ENCODE peak calls at places on chromosome 7, in five cellular contexts. One of them, this sample, is unnamed.

GRCh38 chr7:25967278-25968204 is 184.5 kb upstream of the NFE2L3 start:
- DNase-seq in SJSA1: no peak
- DNase-seq in trophoblast cell: no peak
- DNase-seq in HCT116: no peak
- DNase-seq in AG04450: no peak
- DNase-seq in this sample: no peak

GRCh38 chr7:105713488-105714465 is 132.5 kb upstream of the EFCAB10 start:
- DNase-seq in trophoblast cell: peak; percentile 33
- DNase-seq in HCT116: no peak
- DNase-seq in SJSA1: no peak
- DNase-seq in AG04450: no peak
- DNase-seq in this sample: no peak

GRCh38 chr7:94375713-94376112 is 19.0 kb upstream of the COL1A2 start:
- DNase-seq in HCT116: no peak
- DNase-seq in AG04450: peak; percentile 94
- DNase-seq in SJSA1: peak; percentile 95
- DNase-seq in trophoblast cell: no peak
- DNase-seq in this sample: no peak

GRCh38 chr7:51046482-51046881 is 263.8 kb upstream of the GRB10 start:
- DNase-seq in trophoblast cell: no peak
- DNase-seq in AG04450: no peak
- DNase-seq in SJSA1: no peak
- DNase-seq in HCT116: no peak
- DNase-seq in this sample: no peak

GRCh38 chr7:27277628-27278027 is 35.0 kb downstream of the EVX1 start:
- DNase-seq in AG04450: no peak
- DNase-seq in trophoblast cell: no peak
- DNase-seq in HCT116: peak; percentile 29
- DNase-seq in SJSA1: no peak
- DNase-seq in this sample: peak; percentile 60

GRCh38 chr7:80135306-80136104 is 874 bp downstream of the GNAI1 start:
- DNase-seq in AG04450: no peak
- DNase-seq in trophoblast cell: no peak
- DNase-seq in SJSA1: peak; percentile 66
- DNase-seq in HCT116: no peak
- DNase-seq in this sample: no peak

GRCh38 chr7:27593226-27593625 is 69.5 kb downstream of the HIBADH start:
- DNase-seq in AG04450: no peak
- DNase-seq in trophoblast cell: no peak
- DNase-seq in SJSA1: no peak
- DNase-seq in HCT116: no peak
- DNase-seq in this sample: no peak

GRCh38 chr7:28784166-28784870 is 173.8 kb downstream of the TRIL start:
- DNase-seq in AG04450: no peak
- DNase-seq in trophoblast cell: no peak
- DNase-seq in HCT116: no peak
- DNase-seq in SJSA1: no peak
- DNase-seq in this sample: no peak

GRCh38 chr7:51123322-51124021 is 193.1 kb downstream of the COBL start:
- DNase-seq in trophoblast cell: peak; percentile 89
- DNase-seq in AG04450: peak; percentile 38
- DNase-seq in SJSA1: no peak
- DNase-seq in HCT116: peak; percentile 26
- DNase-seq in this sample: peak; percentile 95

GRCh38 chr7:27163776-27164380 is 1.5 kb downstream of the HOXA9 start:
- DNase-seq in AG04450: no peak
- DNase-seq in trophoblast cell: no peak
- DNase-seq in HCT116: no peak
- DNase-seq in SJSA1: peak; percentile 11
- DNase-seq in this sample: no peak

GRCh38 chr7:143882020-143882610 is 19.9 kb downstream of the TCAF1 start:
- DNase-seq in trophoblast cell: no peak
- DNase-seq in SJSA1: no peak
- DNase-seq in HCT116: no peak
- DNase-seq in AG04450: no peak
- DNase-seq in this sample: no peak

GRCh38 chr7:15424468-15424867 is 137.3 kb downstream of the AGMO start:
- DNase-seq in trophoblast cell: no peak
- DNase-seq in HCT116: no peak
- DNase-seq in SJSA1: no peak
- DNase-seq in AG04450: no peak
- DNase-seq in this sample: no peak

GRCh38 chr7:1846331-1847065 is 176.4 kb downstream of the ELFN1 start:
- DNase-seq in trophoblast cell: no peak
- DNase-seq in AG04450: no peak
- DNase-seq in SJSA1: no peak
- DNase-seq in HCT116: no peak
- DNase-seq in this sample: no peak

DNA sequence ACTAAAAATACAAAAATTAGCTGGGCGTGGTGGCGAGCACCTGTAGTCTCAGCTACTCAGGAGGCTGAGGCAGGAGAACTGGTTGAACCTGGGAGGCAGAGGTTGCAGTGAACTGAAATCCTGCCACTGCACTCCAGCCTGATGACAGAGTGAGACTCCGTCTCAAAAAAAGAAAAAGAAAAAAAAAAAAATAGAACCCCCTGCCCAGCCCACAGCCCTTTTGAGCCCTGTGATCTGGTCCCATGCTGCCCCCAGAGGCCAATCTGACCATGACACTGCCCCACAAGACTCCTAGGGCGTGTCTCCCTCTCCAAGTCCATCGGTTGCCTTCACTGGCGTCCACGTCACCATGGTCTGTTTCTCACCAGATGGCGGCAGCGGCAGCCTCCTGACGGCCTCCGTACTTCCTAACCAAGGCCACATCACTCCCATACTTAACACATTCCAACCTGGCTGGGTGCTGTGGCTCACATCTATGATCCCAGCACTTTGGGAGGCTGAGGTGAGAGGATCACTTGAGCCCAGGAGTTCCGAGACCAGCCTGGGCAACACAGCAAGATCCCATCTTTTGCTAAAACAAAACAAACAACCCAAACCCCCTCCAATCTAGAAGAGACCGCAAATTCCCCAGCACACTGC is 18.0 kb downstream of the STX1A start:
- DNase-seq in trophoblast cell: peak; percentile 92
- DNase-seq in HCT116: peak; percentile 68
- DNase-seq in SJSA1: peak; percentile 45
- DNase-seq in AG04450: no peak
- DNase-seq in this sample: no peak
- H3K27ac ChIP-seq in trophoblast cell: no peak overlapping the region
- H3K27ac ChIP-seq in HCT116: peak overlapping the region; percentile 27
- H3K27ac ChIP-seq in SJSA1: no peak overlapping the region
- H3K27ac ChIP-seq in AG04450: no peak overlapping the region
- H3K27ac ChIP-seq in this sample: no peak overlapping the region

DNA sequence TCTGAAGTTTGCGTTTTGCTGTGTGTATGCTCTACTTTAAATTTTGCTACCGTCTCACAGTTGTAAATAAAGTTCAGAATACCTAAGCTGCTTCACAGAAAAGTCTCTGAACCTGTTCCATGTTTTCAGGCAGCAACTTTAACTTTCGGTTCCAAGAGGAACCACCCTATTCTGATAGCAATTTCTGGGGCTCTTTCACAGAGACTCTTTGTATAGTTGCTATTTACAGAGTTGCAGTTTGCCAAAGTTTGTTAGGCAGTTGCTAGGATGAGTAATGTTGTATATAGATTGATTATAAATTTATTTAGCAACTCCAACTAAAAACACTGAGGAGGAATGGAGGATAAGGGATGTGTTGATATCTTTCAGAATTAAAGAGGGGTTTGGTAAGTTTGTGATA is 5.8 kb downstream of the FAM221A start:
- DNase-seq in trophoblast cell: no peak
- DNase-seq in AG04450: no peak
- DNase-seq in HCT116: no peak
- DNase-seq in SJSA1: no peak
- DNase-seq in this sample: no peak
- H3K27ac ChIP-seq in trophoblast cell: no peak overlapping the region
- H3K27ac ChIP-seq in AG04450: no peak overlapping the region
- H3K27ac ChIP-seq in HCT116: no peak overlapping the region
- H3K27ac ChIP-seq in SJSA1: no peak overlapping the region
- H3K27ac ChIP-seq in this sample: no peak overlapping the region

GRCh38 chr7:4083513-4083912 is 598.6 kb upstream of the FOXK1 start:
- DNase-seq in SJSA1: no peak
- DNase-seq in trophoblast cell: no peak
- DNase-seq in AG04450: no peak
- DNase-seq in HCT116: no peak
- DNase-seq in this sample: no peak
- H3K27ac ChIP-seq in SJSA1: no peak overlapping the region
- H3K27ac ChIP-seq in trophoblast cell: no peak overlapping the region
- H3K27ac ChIP-seq in AG04450: no peak overlapping the region
- H3K27ac ChIP-seq in HCT116: no peak overlapping the region
- H3K27ac ChIP-seq in this sample: no peak overlapping the region

DNA sequence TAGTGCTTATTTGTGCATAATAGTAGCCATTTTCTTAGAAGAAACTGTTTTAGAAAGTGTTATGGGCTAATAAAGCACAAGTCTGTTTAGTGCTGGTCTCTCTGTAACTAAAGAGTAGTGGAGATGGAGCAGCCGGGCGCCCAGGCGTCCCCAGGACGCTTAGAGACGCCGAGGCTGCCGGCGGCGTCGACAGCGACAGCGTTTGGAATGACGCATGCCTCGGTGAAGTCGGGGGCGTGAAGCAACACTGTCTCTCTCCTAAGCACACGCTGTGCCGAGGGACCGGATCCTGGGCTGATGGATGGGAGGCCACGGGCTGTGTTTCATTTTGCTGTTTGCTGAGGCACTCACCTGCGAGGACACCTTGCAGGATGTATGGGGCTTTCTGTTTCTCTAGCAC is 588.6 kb upstream of the FOXK1 start:
- DNase-seq in HCT116: no peak
- DNase-seq in AG04450: no peak
- DNase-seq in SJSA1: no peak
- DNase-seq in trophoblast cell: peak; percentile 9
- DNase-seq in this sample: no peak
- H3K27ac ChIP-seq in HCT116: no peak overlapping the region
- H3K27ac ChIP-seq in AG04450: no peak overlapping the region
- H3K27ac ChIP-seq in SJSA1: no peak overlapping the region
- H3K27ac ChIP-seq in trophoblast cell: no peak overlapping the region
- H3K27ac ChIP-seq in this sample: no peak overlapping the region

DNA sequence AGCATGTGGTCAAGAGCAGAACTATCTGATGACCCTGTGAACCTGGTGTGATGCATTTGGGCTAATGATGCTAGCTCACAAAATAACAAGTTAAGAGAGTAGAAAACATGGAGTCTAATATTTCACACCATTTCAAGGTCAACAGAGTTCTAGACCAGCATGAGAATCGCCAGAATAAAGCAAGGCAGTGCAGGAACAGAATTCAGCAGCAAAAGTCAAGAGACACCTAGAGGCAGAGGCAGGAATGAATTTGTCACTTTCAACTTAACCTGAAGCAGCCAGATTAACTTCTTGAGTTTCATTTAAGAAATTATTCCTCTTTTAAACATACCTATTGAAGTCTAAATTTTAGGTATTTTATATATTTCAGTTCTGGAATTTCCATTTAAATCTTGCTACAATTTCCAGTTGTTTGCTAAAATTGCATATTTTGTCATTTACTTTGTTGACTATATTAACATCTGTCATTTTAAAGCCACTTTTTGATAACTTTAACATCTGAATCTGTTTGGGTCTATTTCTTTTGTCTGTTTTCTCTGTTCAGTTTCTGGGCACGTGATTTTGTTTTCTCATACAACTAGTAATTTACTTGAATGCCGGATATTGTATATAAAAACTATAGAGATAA is 44.2 kb upstream of the PRSS58 start:
- DNase-seq in trophoblast cell: no peak
- DNase-seq in SJSA1: no peak
- DNase-seq in AG04450: no peak
- DNase-seq in HCT116: peak; percentile 22
- DNase-seq in this sample: no peak
- H3K27ac ChIP-seq in trophoblast cell: no peak overlapping the region
- H3K27ac ChIP-seq in SJSA1: no peak overlapping the region
- H3K27ac ChIP-seq in AG04450: no peak overlapping the region
- H3K27ac ChIP-seq in HCT116: no peak overlapping the region
- H3K27ac ChIP-seq in this sample: no peak overlapping the region

DNA sequence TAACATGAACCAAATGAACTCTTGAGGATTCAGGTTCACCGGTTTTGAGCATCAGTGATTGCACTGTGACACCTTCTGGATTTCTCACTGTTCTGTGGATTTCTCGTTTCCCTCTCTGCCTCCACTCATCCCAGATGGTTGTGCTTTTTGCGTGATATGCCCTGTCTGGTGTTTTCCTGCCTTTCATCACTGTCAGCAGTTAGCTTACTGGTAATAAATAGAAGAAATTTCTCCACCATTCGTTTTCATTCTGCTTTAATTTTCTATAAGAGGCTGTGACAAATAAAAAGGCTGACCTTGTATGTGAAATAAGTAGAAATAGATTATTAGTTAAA is 16.2 kb downstream of the BPGM start:
- DNase-seq in AG04450: no peak
- DNase-seq in trophoblast cell: no peak
- DNase-seq in SJSA1: no peak
- DNase-seq in HCT116: no peak
- DNase-seq in this sample: no peak
- H3K27ac ChIP-seq in AG04450: peak overlapping the region; percentile 76
- H3K27ac ChIP-seq in trophoblast cell: no peak overlapping the region
- H3K27ac ChIP-seq in SJSA1: peak overlapping the region; percentile 93
- H3K27ac ChIP-seq in HCT116: no peak overlapping the region
- H3K27ac ChIP-seq in this sample: peak overlapping the region; percentile 76

DNA sequence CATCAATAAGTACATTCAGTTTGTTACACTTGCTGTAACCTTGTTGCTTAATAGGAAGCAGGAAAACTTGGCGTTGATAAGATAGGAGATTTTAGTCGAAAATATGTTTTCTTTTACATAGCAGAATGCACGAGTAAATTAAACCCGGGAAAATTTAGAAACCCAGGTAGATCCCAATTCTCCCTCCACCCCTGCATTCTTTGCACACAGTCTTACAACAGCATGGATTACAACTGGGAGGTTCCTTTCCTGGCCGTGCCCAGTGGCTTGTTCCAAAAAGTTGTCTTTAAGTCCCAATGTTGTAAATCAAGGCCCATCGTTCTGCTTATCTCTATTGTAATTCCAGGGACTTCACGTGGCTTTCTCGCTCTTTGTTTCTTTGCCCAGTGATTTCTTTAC is 1.1 kb upstream of the DPY19L1 start:
- DNase-seq in trophoblast cell: no peak
- DNase-seq in AG04450: no peak
- DNase-seq in SJSA1: no peak
- DNase-seq in HCT116: no peak
- DNase-seq in this sample: no peak
- H3K27ac ChIP-seq in trophoblast cell: no peak overlapping the region
- H3K27ac ChIP-seq in AG04450: peak overlapping the region; percentile 21
- H3K27ac ChIP-seq in SJSA1: no peak overlapping the region
- H3K27ac ChIP-seq in HCT116: peak overlapping the region; percentile 94
- H3K27ac ChIP-seq in this sample: peak overlapping the region; percentile 75

This sample was measured in epithelial cell of prostate.